ENCODE peak calls at places on chromosome 7, in ten cellular contexts. One of them, this sample, is unnamed.

GRCh38 chr7:18293759-18294158 is 201.8 kb upstream of the HDAC9 start:
- DNase-seq in HTR-8/SVneo: no peak
- DNase-seq in smooth muscle cell of the brain vasculature: no peak
- DNase-seq in left colon: no peak
- DNase-seq in stimulated activated naive CD8-positive, alpha-beta T cell treated with anti-CD3 and anti-CD28 coated beads, Interleukin-15, amount 100 ng/mL, for 72 hours: no peak
- DNase-seq in transverse colon: no peak
- DNase-seq in foreskin fibroblast: no peak
- DNase-seq in KBM-7: no peak
- DNase-seq in stimulated activated CD4-positive, alpha-beta T cell treated with anti-CD3 and anti-CD28 coated beads, TNF-alpha, amount 100 ng/mL, for 24 hours: no peak
- DNase-seq in cardiac muscle cell: no peak
- DNase-seq in this sample: no peak

GRCh38 chr7:44067064-44067951 is 1.9 kb upstream of the PGAM2 start:
- DNase-seq in cardiac muscle cell: no peak
- DNase-seq in foreskin fibroblast: no peak
- DNase-seq in HTR-8/SVneo: no peak
- DNase-seq in stimulated activated CD4-positive, alpha-beta T cell treated with anti-CD3 and anti-CD28 coated beads, TNF-alpha, amount 100 ng/mL, for 24 hours: no peak
- DNase-seq in transverse colon: peak
- DNase-seq in smooth muscle cell of the brain vasculature: no peak
- DNase-seq in stimulated activated naive CD8-positive, alpha-beta T cell treated with anti-CD3 and anti-CD28 coated beads, Interleukin-15, amount 100 ng/mL, for 72 hours: no peak
- DNase-seq in KBM-7: no peak
- DNase-seq in left colon: no peak
- DNase-seq in this sample: no peak

GRCh38 chr7:134703781-134704180 is 57.1 kb downstream of the BPGM start:
- DNase-seq in stimulated activated naive CD8-positive, alpha-beta T cell treated with anti-CD3 and anti-CD28 coated beads, Interleukin-15, amount 100 ng/mL, for 72 hours: no peak
- DNase-seq in cardiac muscle cell: peak
- DNase-seq in transverse colon: peak
- DNase-seq in stimulated activated CD4-positive, alpha-beta T cell treated with anti-CD3 and anti-CD28 coated beads, TNF-alpha, amount 100 ng/mL, for 24 hours: no peak
- DNase-seq in foreskin fibroblast: peak
- DNase-seq in left colon: no peak
- DNase-seq in smooth muscle cell of the brain vasculature: peak
- DNase-seq in HTR-8/SVneo: no peak
- DNase-seq in KBM-7: no peak
- DNase-seq in this sample: peak

GRCh38 chr7:95028683-95029082 is 121.3 kb downstream of the PPP1R9A start:
- DNase-seq in stimulated activated naive CD8-positive, alpha-beta T cell treated with anti-CD3 and anti-CD28 coated beads, Interleukin-15, amount 100 ng/mL, for 72 hours: no peak
- DNase-seq in stimulated activated CD4-positive, alpha-beta T cell treated with anti-CD3 and anti-CD28 coated beads, TNF-alpha, amount 100 ng/mL, for 24 hours: no peak
- DNase-seq in transverse colon: no peak
- DNase-seq in smooth muscle cell of the brain vasculature: no peak
- DNase-seq in cardiac muscle cell: no peak
- DNase-seq in KBM-7: no peak
- DNase-seq in left colon: no peak
- DNase-seq in HTR-8/SVneo: no peak
- DNase-seq in foreskin fibroblast: no peak
- DNase-seq in this sample: no peak

GRCh38 chr7:129159539-129159938 is 15.0 kb downstream of the TSPAN33 start:
- DNase-seq in left colon: no peak
- DNase-seq in KBM-7: no peak
- DNase-seq in transverse colon: no peak
- DNase-seq in foreskin fibroblast: no peak
- DNase-seq in stimulated activated naive CD8-positive, alpha-beta T cell treated with anti-CD3 and anti-CD28 coated beads, Interleukin-15, amount 100 ng/mL, for 72 hours: no peak
- DNase-seq in stimulated activated CD4-positive, alpha-beta T cell treated with anti-CD3 and anti-CD28 coated beads, TNF-alpha, amount 100 ng/mL, for 24 hours: no peak
- DNase-seq in cardiac muscle cell: no peak
- DNase-seq in smooth muscle cell of the brain vasculature: no peak
- DNase-seq in HTR-8/SVneo: no peak
- DNase-seq in this sample: peak

GRCh38 chr7:32062150-32062549 is 8.1 kb downstream of the PDE1C start:
- DNase-seq in left colon: peak
- DNase-seq in smooth muscle cell of the brain vasculature: no peak
- DNase-seq in cardiac muscle cell: peak
- DNase-seq in transverse colon: peak
- DNase-seq in foreskin fibroblast: no peak
- DNase-seq in KBM-7: peak
- DNase-seq in stimulated activated CD4-positive, alpha-beta T cell treated with anti-CD3 and anti-CD28 coated beads, TNF-alpha, amount 100 ng/mL, for 24 hours: peak
- DNase-seq in HTR-8/SVneo: no peak
- DNase-seq in stimulated activated naive CD8-positive, alpha-beta T cell treated with anti-CD3 and anti-CD28 coated beads, Interleukin-15, amount 100 ng/mL, for 72 hours: peak
- DNase-seq in this sample: peak

GRCh38 chr7:41326616-41327015 is 376.3 kb downstream of the INHBA start:
- DNase-seq in left colon: no peak
- DNase-seq in KBM-7: no peak
- DNase-seq in cardiac muscle cell: no peak
- DNase-seq in stimulated activated CD4-positive, alpha-beta T cell treated with anti-CD3 and anti-CD28 coated beads, TNF-alpha, amount 100 ng/mL, for 24 hours: no peak
- DNase-seq in foreskin fibroblast: no peak
- DNase-seq in smooth muscle cell of the brain vasculature: no peak
- DNase-seq in HTR-8/SVneo: no peak
- DNase-seq in transverse colon: no peak
- DNase-seq in stimulated activated naive CD8-positive, alpha-beta T cell treated with anti-CD3 and anti-CD28 coated beads, Interleukin-15, amount 100 ng/mL, for 72 hours: no peak
- DNase-seq in this sample: no peak

GRCh38 chr7:121343302-121343701 is 14.5 kb downstream of the WNT16 start:
- DNase-seq in transverse colon: no peak
- DNase-seq in stimulated activated CD4-positive, alpha-beta T cell treated with anti-CD3 and anti-CD28 coated beads, TNF-alpha, amount 100 ng/mL, for 24 hours: no peak
- DNase-seq in stimulated activated naive CD8-positive, alpha-beta T cell treated with anti-CD3 and anti-CD28 coated beads, Interleukin-15, amount 100 ng/mL, for 72 hours: no peak
- DNase-seq in HTR-8/SVneo: no peak
- DNase-seq in KBM-7: no peak
- DNase-seq in left colon: no peak
- DNase-seq in foreskin fibroblast: no peak
- DNase-seq in smooth muscle cell of the brain vasculature: no peak
- DNase-seq in cardiac muscle cell: no peak
- DNase-seq in this sample: no peak

GRCh38 chr7:132113536-132114409 is 462.5 kb downstream of the PLXNA4 start:
- DNase-seq in foreskin fibroblast: no peak
- DNase-seq in transverse colon: no peak
- DNase-seq in stimulated activated naive CD8-positive, alpha-beta T cell treated with anti-CD3 and anti-CD28 coated beads, Interleukin-15, amount 100 ng/mL, for 72 hours: no peak
- DNase-seq in HTR-8/SVneo: peak
- DNase-seq in stimulated activated CD4-positive, alpha-beta T cell treated with anti-CD3 and anti-CD28 coated beads, TNF-alpha, amount 100 ng/mL, for 24 hours: no peak
- DNase-seq in smooth muscle cell of the brain vasculature: no peak
- DNase-seq in cardiac muscle cell: no peak
- DNase-seq in left colon: no peak
- DNase-seq in KBM-7: no peak
- DNase-seq in this sample: no peak

GRCh38 chr7:3117488-3118228 is 74.0 kb upstream of the CARD11 start:
- DNase-seq in left colon: no peak
- DNase-seq in stimulated activated CD4-positive, alpha-beta T cell treated with anti-CD3 and anti-CD28 coated beads, TNF-alpha, amount 100 ng/mL, for 24 hours: no peak
- DNase-seq in cardiac muscle cell: peak
- DNase-seq in foreskin fibroblast: no peak
- DNase-seq in smooth muscle cell of the brain vasculature: no peak
- DNase-seq in HTR-8/SVneo: no peak
- DNase-seq in stimulated activated naive CD8-positive, alpha-beta T cell treated with anti-CD3 and anti-CD28 coated beads, Interleukin-15, amount 100 ng/mL, for 72 hours: no peak
- DNase-seq in transverse colon: no peak
- DNase-seq in KBM-7: peak
- DNase-seq in this sample: no peak

GRCh38 chr7:42549866-42550485 is 313.0 kb upstream of the GLI3 start:
- DNase-seq in smooth muscle cell of the brain vasculature: no peak
- DNase-seq in transverse colon: no peak
- DNase-seq in foreskin fibroblast: no peak
- DNase-seq in cardiac muscle cell: no peak
- DNase-seq in stimulated activated naive CD8-positive, alpha-beta T cell treated with anti-CD3 and anti-CD28 coated beads, Interleukin-15, amount 100 ng/mL, for 72 hours: no peak
- DNase-seq in KBM-7: no peak
- DNase-seq in left colon: no peak
- DNase-seq in stimulated activated CD4-positive, alpha-beta T cell treated with anti-CD3 and anti-CD28 coated beads, TNF-alpha, amount 100 ng/mL, for 24 hours: no peak
- DNase-seq in HTR-8/SVneo: no peak
- DNase-seq in this sample: no peak

GRCh38 chr7:16758634-16759602 is 5.4 kb downstream of the TSPAN13 start:
- DNase-seq in transverse colon: no peak
- DNase-seq in foreskin fibroblast: no peak
- DNase-seq in left colon: no peak
- DNase-seq in HTR-8/SVneo: no peak
- DNase-seq in stimulated activated CD4-positive, alpha-beta T cell treated with anti-CD3 and anti-CD28 coated beads, TNF-alpha, amount 100 ng/mL, for 24 hours: no peak
- DNase-seq in smooth muscle cell of the brain vasculature: no peak
- DNase-seq in cardiac muscle cell: no peak
- DNase-seq in KBM-7: no peak
- DNase-seq in stimulated activated naive CD8-positive, alpha-beta T cell treated with anti-CD3 and anti-CD28 coated beads, Interleukin-15, amount 100 ng/mL, for 72 hours: no peak
- DNase-seq in this sample: no peak

GRCh38 chr7:129902788-129903422 is 49.9 kb downstream of the UBE2H start:
- DNase-seq in cardiac muscle cell: no peak
- DNase-seq in foreskin fibroblast: no peak
- DNase-seq in stimulated activated naive CD8-positive, alpha-beta T cell treated with anti-CD3 and anti-CD28 coated beads, Interleukin-15, amount 100 ng/mL, for 72 hours: no peak
- DNase-seq in KBM-7: no peak
- DNase-seq in HTR-8/SVneo: no peak
- DNase-seq in left colon: no peak
- DNase-seq in smooth muscle cell of the brain vasculature: no peak
- DNase-seq in transverse colon: no peak
- DNase-seq in stimulated activated CD4-positive, alpha-beta T cell treated with anti-CD3 and anti-CD28 coated beads, TNF-alpha, amount 100 ng/mL, for 24 hours: no peak
- DNase-seq in this sample: no peak

GRCh38 chr7:44131173-44132009 is 8.0 kb upstream of the POLD2 start:
- DNase-seq in left colon: no peak
- DNase-seq in stimulated activated naive CD8-positive, alpha-beta T cell treated with anti-CD3 and anti-CD28 coated beads, Interleukin-15, amount 100 ng/mL, for 72 hours: no peak
- DNase-seq in transverse colon: no peak
- DNase-seq in foreskin fibroblast: no peak
- DNase-seq in smooth muscle cell of the brain vasculature: no peak
- DNase-seq in cardiac muscle cell: peak
- DNase-seq in KBM-7: no peak
- DNase-seq in HTR-8/SVneo: peak
- DNase-seq in stimulated activated CD4-positive, alpha-beta T cell treated with anti-CD3 and anti-CD28 coated beads, TNF-alpha, amount 100 ng/mL, for 24 hours: no peak
- DNase-seq in this sample: peak

GRCh38 chr7:85074-85945 is 107.1 kb upstream of the FAM20C start:
- DNase-seq in cardiac muscle cell: peak
- DNase-seq in foreskin fibroblast: peak
- DNase-seq in stimulated activated CD4-positive, alpha-beta T cell treated with anti-CD3 and anti-CD28 coated beads, TNF-alpha, amount 100 ng/mL, for 24 hours: no peak
- DNase-seq in KBM-7: no peak
- DNase-seq in stimulated activated naive CD8-positive, alpha-beta T cell treated with anti-CD3 and anti-CD28 coated beads, Interleukin-15, amount 100 ng/mL, for 72 hours: no peak
- DNase-seq in transverse colon: no peak
- DNase-seq in smooth muscle cell of the brain vasculature: no peak
- DNase-seq in HTR-8/SVneo: no peak
- DNase-seq in left colon: no peak
- DNase-seq in this sample: peak

GRCh38 chr7:141785711-141786552 is 4.1 kb upstream of the TAS2R5 start:
- DNase-seq in foreskin fibroblast: peak
- DNase-seq in transverse colon: no peak
- DNase-seq in stimulated activated CD4-positive, alpha-beta T cell treated with anti-CD3 and anti-CD28 coated beads, TNF-alpha, amount 100 ng/mL, for 24 hours: no peak
- DNase-seq in HTR-8/SVneo: peak
- DNase-seq in smooth muscle cell of the brain vasculature: peak
- DNase-seq in KBM-7: peak
- DNase-seq in cardiac muscle cell: peak
- DNase-seq in stimulated activated naive CD8-positive, alpha-beta T cell treated with anti-CD3 and anti-CD28 coated beads, Interleukin-15, amount 100 ng/mL, for 72 hours: no peak
- DNase-seq in left colon: peak
- DNase-seq in this sample: peak

GRCh38 chr7:151416921-151417320 is 7.1 kb upstream of the WDR86 start:
- DNase-seq in KBM-7: no peak
- DNase-seq in transverse colon: no peak
- DNase-seq in smooth muscle cell of the brain vasculature: no peak
- DNase-seq in foreskin fibroblast: no peak
- DNase-seq in HTR-8/SVneo: no peak
- DNase-seq in cardiac muscle cell: peak
- DNase-seq in left colon: no peak
- DNase-seq in stimulated activated CD4-positive, alpha-beta T cell treated with anti-CD3 and anti-CD28 coated beads, TNF-alpha, amount 100 ng/mL, for 24 hours: no peak
- DNase-seq in stimulated activated naive CD8-positive, alpha-beta T cell treated with anti-CD3 and anti-CD28 coated beads, Interleukin-15, amount 100 ng/mL, for 72 hours: no peak
- DNase-seq in this sample: peak

GRCh38 chr7:114835861-114836260 is 86.0 kb upstream of the MDFIC start:
- DNase-seq in smooth muscle cell of the brain vasculature: no peak
- DNase-seq in transverse colon: no peak
- DNase-seq in KBM-7: no peak
- DNase-seq in HTR-8/SVneo: no peak
- DNase-seq in foreskin fibroblast: no peak
- DNase-seq in left colon: no peak
- DNase-seq in cardiac muscle cell: no peak
- DNase-seq in stimulated activated naive CD8-positive, alpha-beta T cell treated with anti-CD3 and anti-CD28 coated beads, Interleukin-15, amount 100 ng/mL, for 72 hours: no peak
- DNase-seq in stimulated activated CD4-positive, alpha-beta T cell treated with anti-CD3 and anti-CD28 coated beads, TNF-alpha, amount 100 ng/mL, for 24 hours: no peak
- DNase-seq in this sample: no peak

GRCh38 chr7:85001493-85002345 is 185.1 kb downstream of the SEMA3D start:
- DNase-seq in KBM-7: no peak
- DNase-seq in HTR-8/SVneo: no peak
- DNase-seq in stimulated activated naive CD8-positive, alpha-beta T cell treated with anti-CD3 and anti-CD28 coated beads, Interleukin-15, amount 100 ng/mL, for 72 hours: no peak
- DNase-seq in cardiac muscle cell: no peak
- DNase-seq in smooth muscle cell of the brain vasculature: no peak
- DNase-seq in left colon: no peak
- DNase-seq in transverse colon: no peak
- DNase-seq in foreskin fibroblast: no peak
- DNase-seq in stimulated activated CD4-positive, alpha-beta T cell treated with anti-CD3 and anti-CD28 coated beads, TNF-alpha, amount 100 ng/mL, for 24 hours: no peak
- DNase-seq in this sample: peak

GRCh38 chr7:105473163-105473562 is 48.9 kb downstream of the PUS7 start:
- DNase-seq in cardiac muscle cell: peak
- DNase-seq in left colon: no peak
- DNase-seq in smooth muscle cell of the brain vasculature: peak
- DNase-seq in HTR-8/SVneo: no peak
- DNase-seq in KBM-7: no peak
- DNase-seq in foreskin fibroblast: peak
- DNase-seq in stimulated activated naive CD8-positive, alpha-beta T cell treated with anti-CD3 and anti-CD28 coated beads, Interleukin-15, amount 100 ng/mL, for 72 hours: no peak
- DNase-seq in transverse colon: no peak
- DNase-seq in stimulated activated CD4-positive, alpha-beta T cell treated with anti-CD3 and anti-CD28 coated beads, TNF-alpha, amount 100 ng/mL, for 24 hours: no peak
- DNase-seq in this sample: peak

GRCh38 chr7:70738080-70738479 is 393.9 kb upstream of the GALNT17 start:
- DNase-seq in stimulated activated naive CD8-positive, alpha-beta T cell treated with anti-CD3 and anti-CD28 coated beads, Interleukin-15, amount 100 ng/mL, for 72 hours: no peak
- DNase-seq in transverse colon: peak
- DNase-seq in stimulated activated CD4-positive, alpha-beta T cell treated with anti-CD3 and anti-CD28 coated beads, TNF-alpha, amount 100 ng/mL, for 24 hours: no peak
- DNase-seq in KBM-7: no peak
- DNase-seq in cardiac muscle cell: peak
- DNase-seq in HTR-8/SVneo: no peak
- DNase-seq in foreskin fibroblast: no peak
- DNase-seq in smooth muscle cell of the brain vasculature: no peak
- DNase-seq in left colon: peak
- DNase-seq in this sample: no peak

GRCh38 chr7:577971-578370 is 58.3 kb upstream of the PDGFA start:
- DNase-seq in stimulated activated CD4-positive, alpha-beta T cell treated with anti-CD3 and anti-CD28 coated beads, TNF-alpha, amount 100 ng/mL, for 24 hours: no peak
- DNase-seq in smooth muscle cell of the brain vasculature: no peak
- DNase-seq in HTR-8/SVneo: no peak
- DNase-seq in transverse colon: no peak
- DNase-seq in left colon: no peak
- DNase-seq in KBM-7: no peak
- DNase-seq in foreskin fibroblast: no peak
- DNase-seq in cardiac muscle cell: no peak
- DNase-seq in stimulated activated naive CD8-positive, alpha-beta T cell treated with anti-CD3 and anti-CD28 coated beads, Interleukin-15, amount 100 ng/mL, for 72 hours: no peak
- DNase-seq in this sample: peak

GRCh38 chr7:149733131-149733531 is 40.3 kb downstream of the ZNF467 start:
- DNase-seq in stimulated activated naive CD8-positive, alpha-beta T cell treated with anti-CD3 and anti-CD28 coated beads, Interleukin-15, amount 100 ng/mL, for 72 hours: no peak
- DNase-seq in foreskin fibroblast: no peak
- DNase-seq in HTR-8/SVneo: no peak
- DNase-seq in KBM-7: no peak
- DNase-seq in transverse colon: no peak
- DNase-seq in cardiac muscle cell: no peak
- DNase-seq in stimulated activated CD4-positive, alpha-beta T cell treated with anti-CD3 and anti-CD28 coated beads, TNF-alpha, amount 100 ng/mL, for 24 hours: no peak
- DNase-seq in left colon: no peak
- DNase-seq in smooth muscle cell of the brain vasculature: no peak
- DNase-seq in this sample: no peak

GRCh38 chr7:8133955-8134733 is 127.8 kb downstream of the ICA1 start:
- DNase-seq in left colon: no peak
- DNase-seq in transverse colon: no peak
- DNase-seq in stimulated activated CD4-positive, alpha-beta T cell treated with anti-CD3 and anti-CD28 coated beads, TNF-alpha, amount 100 ng/mL, for 24 hours: no peak
- DNase-seq in smooth muscle cell of the brain vasculature: no peak
- DNase-seq in stimulated activated naive CD8-positive, alpha-beta T cell treated with anti-CD3 and anti-CD28 coated beads, Interleukin-15, amount 100 ng/mL, for 72 hours: peak
- DNase-seq in foreskin fibroblast: no peak
- DNase-seq in HTR-8/SVneo: no peak
- DNase-seq in cardiac muscle cell: no peak
- DNase-seq in KBM-7: no peak
- DNase-seq in this sample: no peak

GRCh38 chr7:96026606-96027005 is 254.3 kb downstream of the DYNC1I1 start:
- DNase-seq in cardiac muscle cell: no peak
- DNase-seq in left colon: no peak
- DNase-seq in HTR-8/SVneo: no peak
- DNase-seq in KBM-7: no peak
- DNase-seq in stimulated activated CD4-positive, alpha-beta T cell treated with anti-CD3 and anti-CD28 coated beads, TNF-alpha, amount 100 ng/mL, for 24 hours: no peak
- DNase-seq in stimulated activated naive CD8-positive, alpha-beta T cell treated with anti-CD3 and anti-CD28 coated beads, Interleukin-15, amount 100 ng/mL, for 72 hours: no peak
- DNase-seq in transverse colon: no peak
- DNase-seq in foreskin fibroblast: peak
- DNase-seq in smooth muscle cell of the brain vasculature: no peak
- DNase-seq in this sample: no peak

GRCh38 chr7:149884541-149884940 is 10.8 kb downstream of the ATP6V0E2 start:
- DNase-seq in smooth muscle cell of the brain vasculature: no peak
- DNase-seq in KBM-7: no peak
- DNase-seq in stimulated activated CD4-positive, alpha-beta T cell treated with anti-CD3 and anti-CD28 coated beads, TNF-alpha, amount 100 ng/mL, for 24 hours: no peak
- DNase-seq in stimulated activated naive CD8-positive, alpha-beta T cell treated with anti-CD3 and anti-CD28 coated beads, Interleukin-15, amount 100 ng/mL, for 72 hours: no peak
- DNase-seq in cardiac muscle cell: peak
- DNase-seq in transverse colon: no peak
- DNase-seq in left colon: no peak
- DNase-seq in HTR-8/SVneo: no peak
- DNase-seq in foreskin fibroblast: no peak
- DNase-seq in this sample: peak

GRCh38 chr7:43454936-43455518 is 127.9 kb upstream of the STK17A start:
- DNase-seq in cardiac muscle cell: peak
- DNase-seq in smooth muscle cell of the brain vasculature: no peak
- DNase-seq in stimulated activated CD4-positive, alpha-beta T cell treated with anti-CD3 and anti-CD28 coated beads, TNF-alpha, amount 100 ng/mL, for 24 hours: no peak
- DNase-seq in KBM-7: peak
- DNase-seq in foreskin fibroblast: peak
- DNase-seq in stimulated activated naive CD8-positive, alpha-beta T cell treated with anti-CD3 and anti-CD28 coated beads, Interleukin-15, amount 100 ng/mL, for 72 hours: no peak
- DNase-seq in HTR-8/SVneo: peak
- DNase-seq in left colon: no peak
- DNase-seq in transverse colon: no peak
- DNase-seq in this sample: peak

GRCh38 chr7:66250711-66251110 is 45.6 kb downstream of the TPST1 start:
- DNase-seq in smooth muscle cell of the brain vasculature: no peak
- DNase-seq in stimulated activated CD4-positive, alpha-beta T cell treated with anti-CD3 and anti-CD28 coated beads, TNF-alpha, amount 100 ng/mL, for 24 hours: no peak
- DNase-seq in stimulated activated naive CD8-positive, alpha-beta T cell treated with anti-CD3 and anti-CD28 coated beads, Interleukin-15, amount 100 ng/mL, for 72 hours: no peak
- DNase-seq in foreskin fibroblast: peak
- DNase-seq in transverse colon: no peak
- DNase-seq in left colon: no peak
- DNase-seq in KBM-7: no peak
- DNase-seq in HTR-8/SVneo: peak
- DNase-seq in cardiac muscle cell: peak
- DNase-seq in this sample: no peak